ENCODE peak calls at places on chromosomes 6 and 20, in seven cellular contexts. O is KBM-7, X is NCI-H1436, L is islet precursor cell, B is smooth muscle cell of the brain vasculature, W is brain microvascular endothelial cell, C is T-helper 2 cell. F is an unnamed sample.
A peak's percentile ranks its signal among the peaks of the same experiment; 100 is the strongest.

GRCh38 chr6:137550527-137550926 is 56.3 kb upstream of the OLIG3 start:
- DNase-seq in L (no peak), X (peak; percentile 55), O (no peak), B (no peak), W (no peak), C (no peak), F (no peak)

GRCh38 chr20:61933951-61934715 is 131.5 kb downstream of the TAF4 start:
- DNase-seq in L (no peak), C (no peak), W (no peak), X (no peak), O (no peak), B (no peak), F (no peak)

GRCh38 chr6:15755555-15755954 is 92.7 kb upstream of the DTNBP1 start:
- DNase-seq in X (no peak), O (no peak), W (no peak), L (no peak), B (no peak), C (no peak), F (no peak)

GRCh38 chr20:23622839-23623343 is 14.9 kb downstream of the CST3 start:
- DNase-seq in O (no peak), L (peak; percentile 87), C (no peak), B (peak; percentile 83), X (no peak), W (peak; percentile 89), F (peak; percentile 88)

GRCh38 chr6:31086788-31087440 is 25.5 kb downstream of the C6orf15 start:
- DNase-seq in O (no peak), W (peak; percentile 82), X (no peak), L (no peak), B (no peak), C (no peak), F (no peak)

GRCh38 chr20:32006841-32007786 is 3.1 kb upstream of the CCM2L start:
- DNase-seq in X (no peak), W (no peak), O (no peak), C (no peak), L (no peak), B (no peak), F (no peak)

GRCh38 chr6:52712136-52712535 is 41.2 kb downstream of the TMEM14A start:
- DNase-seq in B (no peak), L (no peak), O (no peak), W (no peak), X (no peak), C (no peak), F (no peak)

GRCh38 chr20:62918137-62918536 is 8.2 kb downstream of the DIDO1 start:
- DNase-seq in L (no peak), X (no peak), C (no peak), W (no peak), B (no peak), O (peak; percentile 24), F (no peak)

GRCh38 chr6:37048851-37049734 is 43.6 kb downstream of the FGD2 start:
- DNase-seq in W (peak; percentile 87), C (peak; percentile 66), O (no peak), B (peak; percentile 82), X (no peak), L (peak; percentile 68), F (peak; percentile 57)

GRCh38 chr6:81878479-81878878 is 126.0 kb upstream of the TENT5A start:
- DNase-seq in O (no peak), B (no peak), W (no peak), L (no peak), X (no peak), C (no peak), F (no peak)

GRCh38 chr6:96721227-96721626 is 116.0 kb downstream of the GPR63 start:
- DNase-seq in C (no peak), B (no peak), L (no peak), W (no peak), O (no peak), X (no peak), F (no peak)

GRCh38 chr6:148423601-148424270 is 81.1 kb downstream of the SASH1 start:
- DNase-seq in W (no peak), C (no peak), X (no peak), B (no peak), O (no peak), L (no peak), F (no peak)

GRCh38 chr6:46220351-46221220 is 49.8 kb upstream of the ENPP5 start:
- DNase-seq in L (no peak), X (no peak), O (peak; percentile 51), W (no peak), C (no peak), B (no peak), F (no peak)

GRCh38 chr6:127300411-127300810 is 33.7 kb downstream of the RNF146 start:
- DNase-seq in O (no peak), L (peak; percentile 76), C (no peak), W (peak; percentile 79), B (no peak), X (no peak), F (no peak)